ENCODE peak calls at places on chromosomes 3 and 15, in six cellular contexts. One of them, this sample, is unnamed. For H3K9me3, the result is how much of the 10 kb centered on the place peaks cover.

GRCh38 chr3:47430606-47431005 is 45.1 kb downstream of the SCAP start:
- DNase-seq in MM.1S: no peak
- DNase-seq in A549: no peak
- DNase-seq in tibial artery: no peak
- DNase-seq in upper lobe of right lung: no peak
- DNase-seq in body of pancreas: no peak
- DNase-seq in this sample: no peak

GRCh38 chr3:102715030-102715697 is 280.3 kb downstream of the ZPLD1 start:
- DNase-seq in MM.1S: no peak
- DNase-seq in A549: peak
- DNase-seq in tibial artery: no peak
- DNase-seq in upper lobe of right lung: no peak
- DNase-seq in body of pancreas: no peak
- DNase-seq in this sample: no peak

GRCh38 chr15:43285609-43286037 is 18.9 kb upstream of the TGM5 start:
- DNase-seq in MM.1S: peak
- DNase-seq in A549: peak
- DNase-seq in tibial artery: peak
- DNase-seq in upper lobe of right lung: no peak
- DNase-seq in body of pancreas: peak
- DNase-seq in this sample: no peak

GRCh38 chr15:66046326-66046725 is 177.0 kb downstream of the RAB11A start:
- DNase-seq in MM.1S: no peak
- DNase-seq in A549: no peak
- DNase-seq in tibial artery: no peak
- DNase-seq in upper lobe of right lung: no peak
- DNase-seq in body of pancreas: no peak
- DNase-seq in this sample: no peak

GRCh38 chr3:24149032-24149431 is 203.9 kb downstream of the NR1D2 start:
- DNase-seq in MM.1S: no peak
- DNase-seq in A549: no peak
- DNase-seq in tibial artery: no peak
- DNase-seq in upper lobe of right lung: no peak
- DNase-seq in body of pancreas: no peak
- DNase-seq in this sample: no peak

GRCh38 chr3:114597012-114597411 is 303.2 kb downstream of the TIGIT start:
- DNase-seq in MM.1S: no peak
- DNase-seq in A549: no peak
- DNase-seq in tibial artery: no peak
- DNase-seq in upper lobe of right lung: no peak
- DNase-seq in body of pancreas: no peak
- DNase-seq in this sample: no peak

GRCh38 chr3:123297627-123297899 is 95.8 kb downstream of the SEC22A start:
- DNase-seq in MM.1S: no peak
- DNase-seq in A549: no peak
- DNase-seq in tibial artery: no peak
- DNase-seq in upper lobe of right lung: no peak
- DNase-seq in body of pancreas: no peak
- DNase-seq in this sample: no peak

GRCh38 chr15:41597787-41598186 is 38.8 kb downstream of the TYRO3 start:
- DNase-seq in MM.1S: no peak
- DNase-seq in A549: no peak
- DNase-seq in tibial artery: no peak
- DNase-seq in upper lobe of right lung: no peak
- DNase-seq in body of pancreas: no peak
- DNase-seq in this sample: no peak

GRCh38 chr3:126432901-126433480 is 38.3 kb downstream of the CFAP100 start:
- DNase-seq in MM.1S: no peak
- DNase-seq in A549: no peak
- DNase-seq in tibial artery: no peak
- DNase-seq in upper lobe of right lung: peak
- DNase-seq in body of pancreas: no peak
- DNase-seq in this sample: no peak

GRCh38 chr3:133821767-133822638 is 16.4 kb downstream of the SRPRB start:
- DNase-seq in MM.1S: peak
- DNase-seq in A549: no peak
- DNase-seq in tibial artery: peak
- DNase-seq in upper lobe of right lung: no peak
- DNase-seq in body of pancreas: peak
- DNase-seq in this sample: no peak

GRCh38 chr3:59753805-59754204 is 704.0 kb upstream of the CFAP20DC start:
- DNase-seq in MM.1S: no peak
- DNase-seq in A549: no peak
- DNase-seq in tibial artery: no peak
- DNase-seq in upper lobe of right lung: no peak
- DNase-seq in body of pancreas: no peak
- DNase-seq in this sample: no peak

GRCh38 chr3:39981547-39982184 is 172.3 kb downstream of the MYRIP start:
- DNase-seq in MM.1S: no peak
- DNase-seq in A549: no peak
- DNase-seq in tibial artery: no peak
- DNase-seq in upper lobe of right lung: no peak
- DNase-seq in body of pancreas: no peak
- DNase-seq in this sample: no peak

GRCh38 chr15:66999046-66999557 is 66.3 kb upstream of the SMAD3 start:
- DNase-seq in MM.1S: no peak
- DNase-seq in A549: no peak
- DNase-seq in tibial artery: no peak
- DNase-seq in upper lobe of right lung: no peak
- DNase-seq in body of pancreas: no peak
- DNase-seq in this sample: no peak

GRCh38 chr15:98905981-98906711 is 101.4 kb downstream of the PGPEP1L start:
- DNase-seq in MM.1S: no peak
- DNase-seq in A549: no peak
- DNase-seq in tibial artery: no peak
- DNase-seq in upper lobe of right lung: no peak
- DNase-seq in body of pancreas: no peak
- DNase-seq in this sample: no peak

GRCh38 chr3:42014949-42015533 is 53.1 kb upstream of the ULK4 start:
- DNase-seq in MM.1S: peak
- DNase-seq in A549: no peak
- DNase-seq in tibial artery: peak
- DNase-seq in upper lobe of right lung: no peak
- DNase-seq in body of pancreas: peak
- DNase-seq in this sample: no peak

GRCh38 chr15:55869660-55870059 is 123.8 kb downstream of the NEDD4 start:
- DNase-seq in MM.1S: no peak
- DNase-seq in A549: no peak
- DNase-seq in tibial artery: no peak
- DNase-seq in upper lobe of right lung: no peak
- DNase-seq in body of pancreas: no peak
- DNase-seq in this sample: no peak

GRCh38 chr15:38612159-38612863 is 47.7 kb upstream of the RASGRP1 start:
- DNase-seq in MM.1S: no peak
- DNase-seq in A549: no peak
- DNase-seq in tibial artery: no peak
- DNase-seq in upper lobe of right lung: no peak
- DNase-seq in body of pancreas: no peak
- DNase-seq in this sample: no peak

GRCh38 chr15:63340878-63341277 is 40.8 kb downstream of the CA12 start:
- DNase-seq in MM.1S: no peak
- DNase-seq in A549: no peak
- DNase-seq in tibial artery: no peak
- DNase-seq in upper lobe of right lung: no peak
- DNase-seq in body of pancreas: no peak
- DNase-seq in this sample: no peak

GRCh38 chr3:171168086-171168485 is 141.6 kb upstream of the SLC2A2 start:
- DNase-seq in MM.1S: no peak
- DNase-seq in A549: peak
- DNase-seq in tibial artery: no peak
- DNase-seq in upper lobe of right lung: no peak
- DNase-seq in body of pancreas: peak
- DNase-seq in this sample: no peak

GRCh38 chr15:40051616-40052415 is 12.8 kb upstream of the SRP14 start:
- DNase-seq in MM.1S: no peak
- DNase-seq in A549: no peak
- DNase-seq in tibial artery: no peak
- DNase-seq in upper lobe of right lung: no peak
- DNase-seq in body of pancreas: no peak
- DNase-seq in this sample: no peak

GRCh38 chr15:31869640-31870335 is 160.5 kb upstream of the CHRNA7 start:
- DNase-seq in MM.1S: no peak
- DNase-seq in A549: no peak
- DNase-seq in tibial artery: no peak
- DNase-seq in upper lobe of right lung: no peak
- DNase-seq in body of pancreas: peak
- DNase-seq in this sample: no peak

GRCh38 chr15:93030430-93031102 is 58.4 kb downstream of the RGMA start:
- DNase-seq in MM.1S: peak
- DNase-seq in A549: peak
- DNase-seq in tibial artery: peak
- DNase-seq in upper lobe of right lung: no peak
- DNase-seq in body of pancreas: peak
- DNase-seq in this sample: no peak

GRCh38 chr15:80944818-80945217 is 44.8 kb downstream of the MESD start:
- DNase-seq in MM.1S: no peak
- DNase-seq in A549: no peak
- DNase-seq in tibial artery: peak
- DNase-seq in upper lobe of right lung: no peak
- DNase-seq in body of pancreas: no peak
- DNase-seq in this sample: no peak

GRCh38 chr15:38853608-38854007 is 289.0 kb upstream of the RASGRP1 start:
- DNase-seq in MM.1S: peak
- DNase-seq in A549: no peak
- DNase-seq in tibial artery: no peak
- DNase-seq in upper lobe of right lung: no peak
- DNase-seq in body of pancreas: no peak
- DNase-seq in this sample: no peak

GRCh38 chr3:49804141-49805041 is 1.3 kb downstream of the INKA1 start:
- DNase-seq in MM.1S: no peak
- DNase-seq in A549: no peak
- DNase-seq in tibial artery: no peak
- DNase-seq in upper lobe of right lung: no peak
- DNase-seq in body of pancreas: no peak
- DNase-seq in this sample: no peak

GRCh38 chr15:99729920-99730319 is 3.3 kb downstream of the LYSMD4 start:
- DNase-seq in MM.1S: peak
- DNase-seq in A549: no peak
- DNase-seq in tibial artery: peak
- DNase-seq in upper lobe of right lung: no peak
- DNase-seq in body of pancreas: no peak
- DNase-seq in this sample: no peak

GRCh38 chr15:63506537-63507035 is 2.2 kb downstream of the USP3 start:
- DNase-seq in MM.1S: no peak
- DNase-seq in A549: no peak
- DNase-seq in tibial artery: no peak
- DNase-seq in upper lobe of right lung: no peak
- DNase-seq in body of pancreas: no peak
- DNase-seq in this sample: no peak

GRCh38 chr3:138114431-138114918 is 933 bp downstream of the DZIP1L start:
- DNase-seq in MM.1S: no peak
- DNase-seq in A549: no peak
- DNase-seq in tibial artery: no peak
- DNase-seq in upper lobe of right lung: no peak
- DNase-seq in body of pancreas: no peak
- DNase-seq in this sample: no peak

GRCh38 chr15:89860851-89861360 is 32.9 kb downstream of the AP3S2 start:
- DNase-seq in MM.1S: peak
- DNase-seq in A549: no peak
- DNase-seq in tibial artery: no peak
- DNase-seq in upper lobe of right lung: no peak
- DNase-seq in body of pancreas: no peak
- DNase-seq in this sample: no peak

GRCh38 chr3:31145062-31145461 is 250.6 kb upstream of the GADL1 start:
- DNase-seq in MM.1S: no peak
- DNase-seq in A549: no peak
- DNase-seq in tibial artery: no peak
- DNase-seq in upper lobe of right lung: no peak
- DNase-seq in body of pancreas: no peak
- DNase-seq in this sample: no peak

GRCh38 chr3:31142543-31142942 is 248.1 kb upstream of the GADL1 start:
- DNase-seq in MM.1S: no peak
- DNase-seq in A549: no peak
- DNase-seq in tibial artery: no peak
- DNase-seq in upper lobe of right lung: no peak
- DNase-seq in body of pancreas: no peak
- DNase-seq in this sample: no peak

GRCh38 chr3:31142139-31142538 is 247.7 kb upstream of the GADL1 start:
- DNase-seq in MM.1S: no peak
- DNase-seq in A549: no peak
- DNase-seq in tibial artery: no peak
- DNase-seq in upper lobe of right lung: no peak
- DNase-seq in body of pancreas: no peak
- DNase-seq in this sample: no peak

GRCh38 chr3:31147550-31147949 is 253.1 kb upstream of the GADL1 start:
- DNase-seq in MM.1S: no peak
- DNase-seq in A549: no peak
- DNase-seq in tibial artery: no peak
- DNase-seq in upper lobe of right lung: no peak
- DNase-seq in body of pancreas: no peak
- DNase-seq in this sample: no peak
- H3K9me3 ChIP-seq in MM.1S: under half
- H3K9me3 ChIP-seq in A549: under half
- H3K9me3 ChIP-seq in tibial artery: under half
- H3K9me3 ChIP-seq in upper lobe of right lung: under half
- H3K9me3 ChIP-seq in body of pancreas: under half
- H3K9me3 ChIP-seq in this sample: under half

GRCh38 chr3:8838765-8839423 is 69.5 kb upstream of the OXTR start:
- DNase-seq in MM.1S: no peak
- DNase-seq in A549: no peak
- DNase-seq in tibial artery: no peak
- DNase-seq in upper lobe of right lung: no peak
- DNase-seq in body of pancreas: no peak
- DNase-seq in this sample: no peak
- H3K9me3 ChIP-seq in MM.1S: under half
- H3K9me3 ChIP-seq in A549: under half
- H3K9me3 ChIP-seq in tibial artery: under half
- H3K9me3 ChIP-seq in upper lobe of right lung: under half
- H3K9me3 ChIP-seq in body of pancreas: under half
- H3K9me3 ChIP-seq in this sample: under half

GRCh38 chr3:7929319-7929889 is 572.2 kb upstream of the LMCD1 start:
- DNase-seq in MM.1S: no peak
- DNase-seq in A549: no peak
- DNase-seq in tibial artery: no peak
- DNase-seq in upper lobe of right lung: no peak
- DNase-seq in body of pancreas: no peak
- DNase-seq in this sample: no peak
- H3K9me3 ChIP-seq in MM.1S: under half
- H3K9me3 ChIP-seq in A549: under half
- H3K9me3 ChIP-seq in tibial artery: under half
- H3K9me3 ChIP-seq in upper lobe of right lung: under half
- H3K9me3 ChIP-seq in body of pancreas: under half
- H3K9me3 ChIP-seq in this sample: under half

GRCh38 chr15:75142499-75142898 is 59.2 kb upstream of the C15orf39 start:
- DNase-seq in MM.1S: no peak
- DNase-seq in A549: no peak
- DNase-seq in tibial artery: no peak
- DNase-seq in upper lobe of right lung: no peak
- DNase-seq in body of pancreas: no peak
- DNase-seq in this sample: no peak
- H3K9me3 ChIP-seq in MM.1S: under half
- H3K9me3 ChIP-seq in A549: under half
- H3K9me3 ChIP-seq in tibial artery: under half
- H3K9me3 ChIP-seq in upper lobe of right lung: under half
- H3K9me3 ChIP-seq in body of pancreas: under half
- H3K9me3 ChIP-seq in this sample: under half

This sample was measured in esophagus squamous epithelium.